ENCODE peak calls at places on chromosomes 7 and 10, in six cellular contexts. One of them, this sample, is unnamed.

GRCh38 chr7:16660702-16661464 is 14.9 kb downstream of the BZW2 start:
- DNase-seq in WERI-Rb-1: no peak
- DNase-seq in nephron progenitor cell: no peak
- DNase-seq in GM12864: no peak
- DNase-seq in cardiac muscle cell: peak
- DNase-seq in heart left ventricle: no peak
- DNase-seq in this sample: no peak

GRCh38 chr7:25244193-25244592 is 15.9 kb upstream of the NPVF start:
- DNase-seq in cardiac muscle cell: no peak
- DNase-seq in GM12864: no peak
- DNase-seq in heart left ventricle: no peak
- DNase-seq in WERI-Rb-1: no peak
- DNase-seq in nephron progenitor cell: no peak
- DNase-seq in this sample: no peak

GRCh38 chr7:26593405-26593804 is 271.0 kb downstream of the SKAP2 start:
- DNase-seq in nephron progenitor cell: no peak
- DNase-seq in cardiac muscle cell: no peak
- DNase-seq in GM12864: no peak
- DNase-seq in heart left ventricle: peak
- DNase-seq in WERI-Rb-1: no peak
- DNase-seq in this sample: no peak

GRCh38 chr7:117110480-117111315 is 157.4 kb downstream of the ST7 start:
- DNase-seq in GM12864: no peak
- DNase-seq in WERI-Rb-1: no peak
- DNase-seq in heart left ventricle: no peak
- DNase-seq in nephron progenitor cell: peak
- DNase-seq in cardiac muscle cell: no peak
- DNase-seq in this sample: peak

GRCh38 chr7:2100278-2101205 is 132.2 kb downstream of the MAD1L1 start:
- DNase-seq in GM12864: no peak
- DNase-seq in WERI-Rb-1: no peak
- DNase-seq in nephron progenitor cell: no peak
- DNase-seq in heart left ventricle: peak
- DNase-seq in cardiac muscle cell: no peak
- DNase-seq in this sample: peak

GRCh38 chr10:44468965-44469364 is 84.1 kb upstream of the CXCL12 start:
- DNase-seq in nephron progenitor cell: no peak
- DNase-seq in heart left ventricle: no peak
- DNase-seq in cardiac muscle cell: no peak
- DNase-seq in GM12864: no peak
- DNase-seq in WERI-Rb-1: no peak
- DNase-seq in this sample: no peak

GRCh38 chr7:64795176-64795575 is 948 bp downstream of the ZNF138 start:
- DNase-seq in heart left ventricle: no peak
- DNase-seq in nephron progenitor cell: no peak
- DNase-seq in WERI-Rb-1: no peak
- DNase-seq in GM12864: no peak
- DNase-seq in cardiac muscle cell: no peak
- DNase-seq in this sample: no peak

GRCh38 chr7:537911-538634 is 18.4 kb upstream of the PDGFA start:
- DNase-seq in nephron progenitor cell: peak
- DNase-seq in cardiac muscle cell: peak
- DNase-seq in GM12864: no peak
- DNase-seq in WERI-Rb-1: no peak
- DNase-seq in heart left ventricle: peak
- DNase-seq in this sample: no peak

GRCh38 chr10:97999066-97999908 is 31.1 kb downstream of the CRTAC1 start:
- DNase-seq in WERI-Rb-1: no peak
- DNase-seq in cardiac muscle cell: no peak
- DNase-seq in nephron progenitor cell: peak
- DNase-seq in GM12864: no peak
- DNase-seq in heart left ventricle: no peak
- DNase-seq in this sample: no peak

GRCh38 chr7:31744294-31744874 is 57.4 kb downstream of the PPP1R17 start:
- DNase-seq in cardiac muscle cell: peak
- DNase-seq in nephron progenitor cell: peak
- DNase-seq in GM12864: peak
- DNase-seq in heart left ventricle: peak
- DNase-seq in WERI-Rb-1: peak
- DNase-seq in this sample: peak

GRCh38 chr7:78125884-78126283 is 327.3 kb downstream of the PHTF2 start:
- DNase-seq in nephron progenitor cell: no peak
- DNase-seq in heart left ventricle: no peak
- DNase-seq in cardiac muscle cell: no peak
- DNase-seq in GM12864: no peak
- DNase-seq in WERI-Rb-1: no peak
- DNase-seq in this sample: no peak

GRCh38 chr10:66931340-66931948 is 5.6 kb downstream of the LRRTM3 start:
- DNase-seq in WERI-Rb-1: no peak
- DNase-seq in heart left ventricle: no peak
- DNase-seq in GM12864: peak
- DNase-seq in cardiac muscle cell: peak
- DNase-seq in nephron progenitor cell: peak
- DNase-seq in this sample: peak

GRCh38 chr7:108592633-108593277 is 23.1 kb downstream of the DNAJB9 start:
- DNase-seq in GM12864: no peak
- DNase-seq in WERI-Rb-1: peak
- DNase-seq in heart left ventricle: no peak
- DNase-seq in cardiac muscle cell: peak
- DNase-seq in nephron progenitor cell: peak
- DNase-seq in this sample: no peak

GRCh38 chr7:128895320-128895719 is 15.2 kb downstream of the KCP start:
- DNase-seq in nephron progenitor cell: no peak
- DNase-seq in WERI-Rb-1: no peak
- DNase-seq in heart left ventricle: no peak
- DNase-seq in GM12864: no peak
- DNase-seq in cardiac muscle cell: no peak
- DNase-seq in this sample: no peak

GRCh38 chr10:91630592-91630991 is 2.3 kb downstream of the PPP1R3C start:
- DNase-seq in GM12864: no peak
- DNase-seq in nephron progenitor cell: no peak
- DNase-seq in heart left ventricle: no peak
- DNase-seq in cardiac muscle cell: no peak
- DNase-seq in WERI-Rb-1: no peak
- DNase-seq in this sample: no peak

GRCh38 chr7:105992888-105993287 is 29.8 kb downstream of the CDHR3 start:
- DNase-seq in nephron progenitor cell: no peak
- DNase-seq in heart left ventricle: no peak
- DNase-seq in GM12864: no peak
- DNase-seq in WERI-Rb-1: no peak
- DNase-seq in cardiac muscle cell: no peak
- DNase-seq in this sample: no peak

GRCh38 chr7:895451-896052 is 19.2 kb downstream of the GET4 start:
- DNase-seq in GM12864: no peak
- DNase-seq in heart left ventricle: no peak
- DNase-seq in cardiac muscle cell: no peak
- DNase-seq in WERI-Rb-1: no peak
- DNase-seq in nephron progenitor cell: no peak
- DNase-seq in this sample: no peak

GRCh38 chr10:54758791-54759190 is 42.2 kb downstream of the PCDH15 start:
- DNase-seq in cardiac muscle cell: no peak
- DNase-seq in GM12864: no peak
- DNase-seq in WERI-Rb-1: no peak
- DNase-seq in nephron progenitor cell: no peak
- DNase-seq in heart left ventricle: no peak
- DNase-seq in this sample: no peak

GRCh38 chr10:80945267-80945880 is 407.7 kb downstream of the SH2D4B start:
- DNase-seq in WERI-Rb-1: peak
- DNase-seq in heart left ventricle: no peak
- DNase-seq in GM12864: no peak
- DNase-seq in nephron progenitor cell: no peak
- DNase-seq in cardiac muscle cell: no peak
- DNase-seq in this sample: peak

GRCh38 chr7:44637788-44638594 is 31.6 kb downstream of the OGDH start:
- DNase-seq in heart left ventricle: peak
- DNase-seq in cardiac muscle cell: peak
- DNase-seq in GM12864: peak
- DNase-seq in nephron progenitor cell: no peak
- DNase-seq in WERI-Rb-1: no peak
- DNase-seq in this sample: peak

DNA sequence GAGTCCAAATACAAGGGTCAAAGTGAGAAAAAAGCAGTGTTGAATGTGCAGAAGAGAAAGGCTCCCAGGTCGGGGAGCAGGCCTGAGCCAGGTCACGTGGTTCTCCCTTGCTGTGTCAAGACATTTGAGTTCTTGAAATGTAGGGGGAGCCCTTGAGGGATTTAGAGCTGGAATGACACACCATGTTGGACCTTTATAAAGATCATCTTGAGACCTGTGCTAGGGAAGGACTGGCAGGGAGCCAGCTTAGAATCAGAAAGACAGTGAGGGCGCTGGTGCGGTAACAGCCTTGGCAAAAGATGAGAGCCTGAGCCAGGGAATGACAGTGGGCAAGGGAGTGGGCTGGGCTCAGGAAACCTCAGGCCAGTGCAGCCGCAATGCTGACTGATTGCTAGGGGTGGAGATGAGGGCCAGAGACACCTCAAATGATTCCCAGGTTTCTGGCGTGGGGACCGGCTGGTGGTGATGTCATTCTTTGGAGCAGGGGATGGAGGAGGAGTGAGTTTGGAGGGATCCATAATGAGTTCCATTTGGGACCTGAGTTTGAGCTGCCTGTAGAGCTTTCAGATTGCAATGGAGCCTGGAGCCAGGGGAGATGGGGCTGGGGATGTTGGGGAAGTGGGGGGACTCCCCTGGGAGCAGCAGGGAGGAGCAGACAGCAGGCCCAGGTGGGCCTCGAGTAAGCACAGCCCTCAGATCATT is 120.2 kb downstream of the PTPN20 start:
- DNase-seq in WERI-Rb-1: peak
- DNase-seq in cardiac muscle cell: no peak
- DNase-seq in nephron progenitor cell: no peak
- DNase-seq in GM12864: no peak
- DNase-seq in heart left ventricle: peak
- DNase-seq in this sample: no peak
- TF ChIP-seq CTCF in WERI-Rb-1: peak
- TF ChIP-seq CTCF in cardiac muscle cell: peak
- TF ChIP-seq CTCF in nephron progenitor cell: no peak
- TF ChIP-seq CTCF in GM12864: peak
- TF ChIP-seq CTCF in heart left ventricle: peak
- TF ChIP-seq CTCF in this sample: no peak

GRCh38 chr7:20722941-20723340 is 63.7 kb downstream of the SP8 start:
- DNase-seq in GM12864: no peak
- DNase-seq in WERI-Rb-1: no peak
- DNase-seq in heart left ventricle: no peak
- DNase-seq in nephron progenitor cell: no peak
- DNase-seq in cardiac muscle cell: no peak
- DNase-seq in this sample: no peak
- TF ChIP-seq CTCF in GM12864: no peak
- TF ChIP-seq CTCF in WERI-Rb-1: no peak
- TF ChIP-seq CTCF in heart left ventricle: no peak
- TF ChIP-seq CTCF in nephron progenitor cell: no peak
- TF ChIP-seq CTCF in cardiac muscle cell: no peak
- TF ChIP-seq CTCF in this sample: no peak

GRCh38 chr10:28186461-28186860 is 116.4 kb downstream of the MPP7 start:
- DNase-seq in heart left ventricle: no peak
- DNase-seq in nephron progenitor cell: no peak
- DNase-seq in GM12864: no peak
- DNase-seq in cardiac muscle cell: no peak
- DNase-seq in WERI-Rb-1: no peak
- DNase-seq in this sample: no peak

GRCh38 chr10:28188520-28188919 is 114.3 kb downstream of the MPP7 start:
- DNase-seq in cardiac muscle cell: no peak
- DNase-seq in GM12864: no peak
- DNase-seq in nephron progenitor cell: no peak
- DNase-seq in heart left ventricle: no peak
- DNase-seq in WERI-Rb-1: no peak
- DNase-seq in this sample: no peak

GRCh38 chr10:28186887-28187578 is 115.8 kb downstream of the MPP7 start:
- DNase-seq in heart left ventricle: no peak
- DNase-seq in GM12864: no peak
- DNase-seq in WERI-Rb-1: no peak
- DNase-seq in nephron progenitor cell: no peak
- DNase-seq in cardiac muscle cell: no peak
- DNase-seq in this sample: no peak

GRCh38 chr10:28184810-28185209 is 118.1 kb downstream of the MPP7 start:
- DNase-seq in cardiac muscle cell: no peak
- DNase-seq in nephron progenitor cell: no peak
- DNase-seq in heart left ventricle: no peak
- DNase-seq in WERI-Rb-1: no peak
- DNase-seq in GM12864: no peak
- DNase-seq in this sample: no peak

DNA sequence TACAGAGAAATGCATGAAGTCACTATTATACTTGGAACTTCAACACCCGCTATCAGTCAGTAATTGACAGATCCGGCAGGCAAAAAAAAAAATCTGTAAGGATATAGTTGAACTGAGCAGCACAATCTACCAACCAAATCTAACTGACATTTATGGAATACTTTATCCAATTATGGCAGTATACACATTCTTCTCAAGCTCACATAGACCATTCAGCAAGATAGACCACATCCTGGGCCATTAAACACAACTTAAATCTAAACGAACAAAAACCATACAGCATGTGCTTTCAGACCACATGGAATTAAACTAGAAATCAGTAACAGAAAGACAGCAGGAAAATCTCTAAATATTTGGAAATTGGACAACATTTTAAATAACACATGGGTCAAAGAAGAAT is 112.7 kb downstream of the MPP7 start:
- DNase-seq in heart left ventricle: no peak
- DNase-seq in GM12864: no peak
- DNase-seq in cardiac muscle cell: no peak
- DNase-seq in WERI-Rb-1: no peak
- DNase-seq in nephron progenitor cell: no peak
- DNase-seq in this sample: no peak
- TF ChIP-seq CTCF in heart left ventricle: no peak
- TF ChIP-seq CTCF in GM12864: no peak
- TF ChIP-seq CTCF in cardiac muscle cell: no peak
- TF ChIP-seq CTCF in WERI-Rb-1: no peak
- TF ChIP-seq CTCF in nephron progenitor cell: no peak
- TF ChIP-seq CTCF in this sample: no peak

GRCh38 chr7:134357486-134357885 is 40.8 kb upstream of the SLC35B4 start:
- DNase-seq in WERI-Rb-1: no peak
- DNase-seq in heart left ventricle: no peak
- DNase-seq in cardiac muscle cell: no peak
- DNase-seq in nephron progenitor cell: no peak
- DNase-seq in GM12864: no peak
- DNase-seq in this sample: no peak
- TF ChIP-seq CTCF in WERI-Rb-1: no peak
- TF ChIP-seq CTCF in heart left ventricle: no peak
- TF ChIP-seq CTCF in cardiac muscle cell: no peak
- TF ChIP-seq CTCF in nephron progenitor cell: no peak
- TF ChIP-seq CTCF in GM12864: peak
- TF ChIP-seq CTCF in this sample: no peak

DNA sequence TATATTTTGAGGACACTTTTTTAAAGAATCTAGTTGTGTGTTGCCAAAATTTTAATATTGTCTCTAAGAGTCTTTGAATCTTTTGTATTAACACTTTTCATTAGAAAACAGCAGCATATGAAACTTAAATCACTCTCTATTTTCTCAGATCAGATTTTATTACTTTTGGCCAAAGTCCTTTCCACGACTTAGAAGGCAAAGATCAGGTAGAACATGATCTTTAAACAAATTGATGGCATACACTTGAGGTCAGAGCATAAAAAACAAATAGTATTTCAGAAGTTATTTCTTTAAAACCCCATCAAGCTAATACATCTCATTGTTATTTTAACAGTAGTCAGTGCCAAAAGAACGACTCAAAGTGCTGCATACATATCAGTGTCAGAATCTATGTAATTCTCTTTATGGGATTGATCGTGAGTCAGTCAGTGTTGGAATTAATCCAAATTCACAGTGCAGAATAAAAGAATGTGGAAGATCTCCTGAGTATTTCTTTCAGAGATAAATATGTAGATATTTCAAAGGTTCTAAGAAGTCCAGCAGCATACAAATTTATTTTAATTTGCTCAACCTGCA is 9.6 kb upstream of the AGMO start:
- DNase-seq in WERI-Rb-1: no peak
- DNase-seq in GM12864: no peak
- DNase-seq in nephron progenitor cell: no peak
- DNase-seq in heart left ventricle: no peak
- DNase-seq in cardiac muscle cell: peak
- DNase-seq in this sample: no peak
- TF ChIP-seq CTCF in WERI-Rb-1: no peak
- TF ChIP-seq CTCF in GM12864: no peak
- TF ChIP-seq CTCF in nephron progenitor cell: no peak
- TF ChIP-seq CTCF in heart left ventricle: no peak
- TF ChIP-seq CTCF in cardiac muscle cell: no peak
- TF ChIP-seq CTCF in this sample: no peak

This sample was measured in GM13977.